ENCODE peak calls at places on chromosome 1, in six cellular contexts. One of them, this sample, is unnamed. For H3K27me3 and H3K36me3, the result is how much of the 10 kb centered on the place peaks cover.

GRCh38 chr1:58515794-58516401 is 30.6 kb downstream of the OMA1 start:
- DNase-seq in stomach: peak
- DNase-seq in heart left ventricle: peak
- DNase-seq in PC-9: peak
- DNase-seq in prostate gland: peak
- DNase-seq in lung: peak
- DNase-seq in this sample: peak

GRCh38 chr1:208101661-208102431 is 142.3 kb downstream of the PLXNA2 start:
- DNase-seq in stomach: no peak
- DNase-seq in heart left ventricle: no peak
- DNase-seq in PC-9: no peak
- DNase-seq in prostate gland: no peak
- DNase-seq in lung: peak
- DNase-seq in this sample: no peak

GRCh38 chr1:117783586-117784396 is 145.6 kb downstream of the GDAP2 start:
- DNase-seq in stomach: no peak
- DNase-seq in heart left ventricle: no peak
- DNase-seq in PC-9: no peak
- DNase-seq in prostate gland: no peak
- DNase-seq in lung: no peak
- DNase-seq in this sample: no peak

GRCh38 chr1:202765726-202766125 is 42.5 kb downstream of the KDM5B start:
- DNase-seq in stomach: no peak
- DNase-seq in heart left ventricle: no peak
- DNase-seq in PC-9: no peak
- DNase-seq in prostate gland: no peak
- DNase-seq in lung: no peak
- DNase-seq in this sample: no peak

GRCh38 chr1:1351511-1352427 is 2.6 kb upstream of the DVL1 start:
- DNase-seq in stomach: no peak
- DNase-seq in heart left ventricle: peak
- DNase-seq in PC-9: no peak
- DNase-seq in prostate gland: no peak
- DNase-seq in lung: no peak
- DNase-seq in this sample: no peak

GRCh38 chr1:204340137-204340536 is 19.6 kb downstream of the PLEKHA6 start:
- DNase-seq in stomach: no peak
- DNase-seq in heart left ventricle: no peak
- DNase-seq in PC-9: no peak
- DNase-seq in prostate gland: no peak
- DNase-seq in lung: no peak
- DNase-seq in this sample: no peak

GRCh38 chr1:61132176-61133047 is 50.1 kb downstream of the NFIA start:
- DNase-seq in stomach: no peak
- DNase-seq in heart left ventricle: no peak
- DNase-seq in PC-9: no peak
- DNase-seq in prostate gland: peak
- DNase-seq in lung: no peak
- DNase-seq in this sample: no peak

GRCh38 chr1:41880261-41880660 is 38.5 kb downstream of the HIVEP3 start:
- DNase-seq in stomach: no peak
- DNase-seq in heart left ventricle: no peak
- DNase-seq in PC-9: no peak
- DNase-seq in prostate gland: no peak
- DNase-seq in lung: no peak
- DNase-seq in this sample: no peak

GRCh38 chr1:234839663-234840062 is 229.7 kb upstream of the IRF2BP2 start:
- DNase-seq in stomach: no peak
- DNase-seq in heart left ventricle: no peak
- DNase-seq in PC-9: peak
- DNase-seq in prostate gland: no peak
- DNase-seq in lung: no peak
- DNase-seq in this sample: no peak

GRCh38 chr1:63557365-63557987 is 34.2 kb downstream of the EFCAB7 start:
- DNase-seq in stomach: no peak
- DNase-seq in heart left ventricle: no peak
- DNase-seq in PC-9: peak
- DNase-seq in prostate gland: no peak
- DNase-seq in lung: no peak
- DNase-seq in this sample: no peak

GRCh38 chr1:207813513-207813881 is 61.6 kb downstream of the CD46 start:
- DNase-seq in stomach: no peak
- DNase-seq in heart left ventricle: no peak
- DNase-seq in PC-9: no peak
- DNase-seq in prostate gland: no peak
- DNase-seq in lung: no peak
- DNase-seq in this sample: no peak

GRCh38 chr1:7929637-7930036 is 11.0 kb downstream of the TNFRSF9 start:
- DNase-seq in stomach: no peak
- DNase-seq in heart left ventricle: no peak
- DNase-seq in PC-9: no peak
- DNase-seq in prostate gland: no peak
- DNase-seq in lung: no peak
- DNase-seq in this sample: no peak

GRCh38 chr1:5481889-5482288 is 510.3 kb downstream of the NPHP4 start:
- DNase-seq in stomach: no peak
- DNase-seq in heart left ventricle: no peak
- DNase-seq in PC-9: peak
- DNase-seq in prostate gland: no peak
- DNase-seq in lung: no peak
- DNase-seq in this sample: no peak

GRCh38 chr1:205589618-205590456 is 42.0 kb downstream of the ELK4 start:
- DNase-seq in stomach: no peak
- DNase-seq in heart left ventricle: no peak
- DNase-seq in PC-9: no peak
- DNase-seq in prostate gland: no peak
- DNase-seq in lung: no peak
- DNase-seq in this sample: no peak

GRCh38 chr1:87330954-87331318 is 2.3 kb downstream of the LMO4 start:
- DNase-seq in stomach: no peak
- DNase-seq in heart left ventricle: no peak
- DNase-seq in PC-9: no peak
- DNase-seq in prostate gland: no peak
- DNase-seq in lung: no peak
- DNase-seq in this sample: no peak

GRCh38 chr1:183876284-183876683 is 71.4 kb downstream of the RGL1 start:
- DNase-seq in stomach: no peak
- DNase-seq in heart left ventricle: no peak
- DNase-seq in PC-9: no peak
- DNase-seq in prostate gland: no peak
- DNase-seq in lung: no peak
- DNase-seq in this sample: no peak

GRCh38 chr1:184188091-184188490 is 136.6 kb downstream of the TSEN15 start:
- DNase-seq in stomach: no peak
- DNase-seq in heart left ventricle: no peak
- DNase-seq in PC-9: no peak
- DNase-seq in prostate gland: no peak
- DNase-seq in lung: no peak
- DNase-seq in this sample: no peak

GRCh38 chr1:41773144-41773571 is 145.6 kb downstream of the HIVEP3 start:
- DNase-seq in stomach: peak
- DNase-seq in heart left ventricle: no peak
- DNase-seq in PC-9: peak
- DNase-seq in prostate gland: peak
- DNase-seq in lung: peak
- DNase-seq in this sample: peak

GRCh38 chr1:16334655-16335340 is 17.5 kb downstream of the FBXO42 start:
- DNase-seq in stomach: no peak
- DNase-seq in heart left ventricle: no peak
- DNase-seq in PC-9: peak
- DNase-seq in prostate gland: no peak
- DNase-seq in lung: no peak
- DNase-seq in this sample: no peak

GRCh38 chr1:236536540-236536939 is 12.8 kb downstream of the LGALS8 start:
- DNase-seq in stomach: no peak
- DNase-seq in heart left ventricle: no peak
- DNase-seq in PC-9: no peak
- DNase-seq in prostate gland: no peak
- DNase-seq in lung: no peak
- DNase-seq in this sample: no peak

GRCh38 chr1:64877151-64877550 is 89.2 kb downstream of the JAK1 start:
- DNase-seq in stomach: no peak
- DNase-seq in heart left ventricle: no peak
- DNase-seq in PC-9: no peak
- DNase-seq in prostate gland: no peak
- DNase-seq in lung: no peak
- DNase-seq in this sample: no peak

GRCh38 chr1:26913754-26914619 is at the start of gene NR0B2:
- DNase-seq in stomach: peak
- DNase-seq in heart left ventricle: peak
- DNase-seq in PC-9: peak
- DNase-seq in prostate gland: no peak
- DNase-seq in lung: peak
- DNase-seq in this sample: no peak

GRCh38 chr1:234540404-234540762 is 61.4 kb upstream of the TARBP1 start:
- DNase-seq in stomach: no peak
- DNase-seq in heart left ventricle: no peak
- DNase-seq in PC-9: no peak
- DNase-seq in prostate gland: no peak
- DNase-seq in lung: no peak
- DNase-seq in this sample: no peak

GRCh38 chr1:115545791-115546733 is 95.7 kb upstream of the VANGL1 start:
- DNase-seq in stomach: peak
- DNase-seq in heart left ventricle: no peak
- DNase-seq in PC-9: peak
- DNase-seq in prostate gland: peak
- DNase-seq in lung: no peak
- DNase-seq in this sample: peak

GRCh38 chr1:204321665-204322064 is 38.1 kb downstream of the PLEKHA6 start:
- DNase-seq in stomach: no peak
- DNase-seq in heart left ventricle: no peak
- DNase-seq in PC-9: no peak
- DNase-seq in prostate gland: no peak
- DNase-seq in lung: no peak
- DNase-seq in this sample: no peak

GRCh38 chr1:197081117-197081753 is 14.2 kb upstream of the F13B start:
- DNase-seq in stomach: no peak
- DNase-seq in heart left ventricle: no peak
- DNase-seq in PC-9: no peak
- DNase-seq in prostate gland: no peak
- DNase-seq in lung: no peak
- DNase-seq in this sample: no peak

GRCh38 chr1:31575373-31576140 is 758 bp upstream of the TINAGL1 start:
- DNase-seq in stomach: peak
- DNase-seq in heart left ventricle: no peak
- DNase-seq in PC-9: peak
- DNase-seq in prostate gland: peak
- DNase-seq in lung: peak
- DNase-seq in this sample: no peak

GRCh38 chr1:52602328-52603300 is at the start of gene GPX7:
- DNase-seq in stomach: peak
- DNase-seq in heart left ventricle: peak
- DNase-seq in PC-9: no peak
- DNase-seq in prostate gland: peak
- DNase-seq in lung: peak
- DNase-seq in this sample: no peak

GRCh38 chr1:197171531-197171930 is 25.1 kb upstream of the ASPM start:
- DNase-seq in stomach: no peak
- DNase-seq in heart left ventricle: no peak
- DNase-seq in PC-9: no peak
- DNase-seq in prostate gland: no peak
- DNase-seq in lung: no peak
- DNase-seq in this sample: no peak

GRCh38 chr1:218371927-218372672 is 27.0 kb downstream of the TGFB2 start:
- DNase-seq in stomach: no peak
- DNase-seq in heart left ventricle: no peak
- DNase-seq in PC-9: no peak
- DNase-seq in prostate gland: no peak
- DNase-seq in lung: no peak
- DNase-seq in this sample: peak

GRCh38 chr1:18580087-18580486 is 50.6 kb upstream of the PAX7 start:
- DNase-seq in stomach: no peak
- DNase-seq in heart left ventricle: no peak
- DNase-seq in PC-9: no peak
- DNase-seq in prostate gland: no peak
- DNase-seq in lung: no peak
- DNase-seq in this sample: no peak

GRCh38 chr1:145908653-145909052 is 1.2 kb downstream of the ITGA10 start:
- DNase-seq in stomach: no peak
- DNase-seq in heart left ventricle: no peak
- DNase-seq in PC-9: no peak
- DNase-seq in prostate gland: no peak
- DNase-seq in lung: no peak
- DNase-seq in this sample: no peak

GRCh38 chr1:160081261-160081936 is at the start of gene KCNJ9:
- DNase-seq in stomach: no peak
- DNase-seq in heart left ventricle: no peak
- DNase-seq in PC-9: no peak
- DNase-seq in prostate gland: no peak
- DNase-seq in lung: no peak
- DNase-seq in this sample: no peak
- H3K27me3 ChIP-seq in stomach: half or more
- H3K27me3 ChIP-seq in heart left ventricle: under half
- H3K27me3 ChIP-seq in PC-9: under half
- H3K27me3 ChIP-seq in prostate gland: under half
- H3K27me3 ChIP-seq in lung: under half
- H3K27me3 ChIP-seq in this sample: under half

GRCh38 chr1:3023994-3024393 is 2.7 kb downstream of the ACTRT2 start:
- DNase-seq in stomach: no peak
- DNase-seq in heart left ventricle: no peak
- DNase-seq in PC-9: no peak
- DNase-seq in prostate gland: no peak
- DNase-seq in lung: no peak
- DNase-seq in this sample: no peak
- TF ChIP-seq CTCF in stomach: no peak
- TF ChIP-seq CTCF in heart left ventricle: peak
- TF ChIP-seq CTCF in PC-9: no peak
- TF ChIP-seq CTCF in prostate gland: no peak
- TF ChIP-seq CTCF in lung: no peak
- TF ChIP-seq CTCF in this sample: no peak

DNA sequence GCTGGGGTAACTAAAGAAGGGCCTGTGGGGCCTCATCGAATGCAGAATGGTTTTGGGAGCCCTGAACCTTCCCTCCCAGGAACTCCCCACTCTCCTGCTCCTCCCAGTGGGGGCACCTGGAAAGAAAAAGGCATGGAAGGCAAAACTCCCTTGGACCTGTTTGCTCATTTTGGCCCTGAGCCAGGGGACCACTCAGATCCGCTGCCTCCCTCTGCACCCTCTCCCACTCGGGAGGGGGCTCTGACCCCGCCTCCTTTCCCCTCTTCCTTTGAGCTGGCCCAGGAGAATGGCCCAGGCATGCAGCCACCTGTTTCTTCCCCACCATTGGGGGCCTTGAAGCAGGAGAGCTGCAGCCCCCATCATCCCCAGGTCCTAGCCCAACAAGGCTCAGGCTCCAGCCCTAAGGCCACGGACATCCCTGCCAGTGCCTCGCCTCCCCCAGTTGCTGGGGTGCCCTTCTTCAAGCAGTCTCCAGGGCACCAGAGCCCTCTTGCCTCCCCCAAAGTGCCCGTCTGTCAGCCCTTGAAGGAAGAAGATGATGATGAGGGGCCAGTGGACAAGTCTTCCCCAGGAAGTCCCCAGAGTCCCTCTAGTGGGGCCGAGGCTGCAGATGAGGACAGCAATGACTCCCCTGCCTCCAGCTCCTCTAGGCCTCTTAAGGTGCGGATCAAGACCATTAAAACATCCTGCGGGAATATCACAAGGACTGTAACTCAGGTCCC is 4.7 kb downstream of the ZNF687 start:
- DNase-seq in stomach: no peak
- DNase-seq in heart left ventricle: no peak
- DNase-seq in PC-9: no peak
- DNase-seq in prostate gland: no peak
- DNase-seq in lung: no peak
- DNase-seq in this sample: no peak
- H3K36me3 ChIP-seq in stomach: half or more
- H3K36me3 ChIP-seq in heart left ventricle: half or more
- H3K36me3 ChIP-seq in PC-9: under half
- H3K36me3 ChIP-seq in prostate gland: under half
- H3K36me3 ChIP-seq in lung: half or more
- H3K36me3 ChIP-seq in this sample: under half

GRCh38 chr1:22326931-22327330 is 124.7 kb upstream of the ZBTB40 start:
- DNase-seq in stomach: peak
- DNase-seq in heart left ventricle: no peak
- DNase-seq in PC-9: no peak
- DNase-seq in prostate gland: no peak
- DNase-seq in lung: no peak
- DNase-seq in this sample: no peak
- H3K27me3 ChIP-seq in stomach: under half
- H3K27me3 ChIP-seq in heart left ventricle: under half
- H3K27me3 ChIP-seq in PC-9: under half
- H3K27me3 ChIP-seq in prostate gland: under half
- H3K27me3 ChIP-seq in lung: under half
- H3K27me3 ChIP-seq in this sample: under half